ENCODE peak calls at places on chromosomes 4 and X, in eight cellular contexts. T, S, I, R, L, H, J and Z are unnamed samples.

GRCh38 chr4:2827874-2828751 is 15.5 kb upstream of the ADD1 start:
- DNase-seq in H (no peak), J (no peak), T (no peak), L (peak; percentile 14), I (no peak), S (no peak), R (no peak), Z (peak; percentile 41)

GRCh38 chr4:176927664-176928063 is 134.9 kb upstream of the VEGFC start:
- DNase-seq in T (no peak), H (no peak), S (peak; percentile 82), R (no peak), J (no peak), L (no peak), I (no peak), Z (no peak)

GRCh38 chr4:664713-665231 is 9.3 kb downstream of the ATP5ME start:
- DNase-seq in H (no peak), L (no peak), T (no peak), S (no peak), R (no peak), J (no peak), I (no peak), Z (no peak)

GRCh38 chr4:87492617-87493016 is 36.6 kb downstream of the SPARCL1 start:
- DNase-seq in S (peak; percentile 67), J (no peak), R (no peak), T (no peak), L (no peak), H (no peak), I (no peak), Z (no peak)

GRCh38 chr4:73727685-73728084 is 12.7 kb upstream of the CXCL8 start:
- DNase-seq in H (no peak), R (no peak), I (no peak), J (peak; percentile 56), T (no peak), L (no peak), S (no peak), Z (peak; percentile 49)

GRCh38 chrX:75623535-75623934 is 100.7 kb upstream of the ZDHHC15 start:
- DNase-seq in R (peak; percentile 2), T (no peak), S (no peak), J (no peak), H (no peak), L (no peak), I (no peak), Z (no peak)

GRCh38 chrX:107826286-107827136 is 845 bp downstream of the MID2 start:
- DNase-seq in R (peak; percentile 70), H (no peak), J (no peak), L (peak; percentile 25), T (peak; percentile 26), S (peak; percentile 66), I (peak; percentile 55), Z (peak; percentile 34)

GRCh38 chrX:9338986-9339385 is 125.9 kb upstream of the TBL1X start:
- DNase-seq in S (no peak), H (no peak), I (no peak), R (no peak), T (no peak), L (no peak), J (no peak), Z (no peak)

GRCh38 chr4:128275351-128275750 is 12.3 kb downstream of the PGRMC2 start:
- DNase-seq in R (no peak), L (no peak), J (no peak), S (no peak), H (no peak), I (no peak), T (no peak), Z (no peak)

GRCh38 chrX:123338240-123338639 is 154.2 kb downstream of the GRIA3 start:
- DNase-seq in J (no peak), T (no peak), L (no peak), S (no peak), I (no peak), R (no peak), H (no peak), Z (no peak)

GRCh38 chr4:73417973-73418372 is 13.9 kb downstream of the ALB start:
- DNase-seq in J (no peak), H (no peak), T (no peak), I (no peak), L (no peak), S (peak; percentile 35), R (peak; percentile 50), Z (no peak)

GRCh38 chr4:48047421-48047844 is 30.9 kb downstream of the NIPAL1 start:
- DNase-seq in R (no peak), L (peak; percentile 65), S (no peak), T (no peak), I (no peak), H (no peak), J (no peak), Z (no peak)

GRCh38 chrX:349702-350101 is 31.1 kb upstream of the GTPBP6 start:
- DNase-seq in I (no peak), L (no peak), H (no peak), S (no peak), T (no peak), R (no peak), J (no peak), Z (no peak)

GRCh38 chrX:20530319-20530979 is 263.7 kb upstream of the RPS6KA3 start:
- DNase-seq in S (peak; percentile 67), J (peak; percentile 52), H (no peak), T (peak; percentile 59), R (peak; percentile 60), L (no peak), I (peak; percentile 47), Z (no peak)

GRCh38 chr4:117466388-117466787 is 381.0 kb upstream of the TRAM1L1 start:
- DNase-seq in L (no peak), I (no peak), S (no peak), J (no peak), H (no peak), T (no peak), R (no peak), Z (no peak)

GRCh38 chrX:153441296-153441695 is 4.6 kb downstream of the TREX2 start:
- DNase-seq in J (no peak), T (no peak), S (no peak), R (peak; percentile 7), I (no peak), H (no peak), L (no peak), Z (no peak)

GRCh38 chr4:18695733-18696527 is 674.4 kb upstream of the LCORL start:
- DNase-seq in H (no peak), S (no peak), J (no peak), T (no peak), R (no peak), I (no peak), L (no peak), Z (no peak)
- TF ChIP-seq CTCF in H (peak; percentile 15), S (no peak), J (no peak), T (no peak), R (no peak), I (no peak), L (no peak), Z (no peak)

DNA sequence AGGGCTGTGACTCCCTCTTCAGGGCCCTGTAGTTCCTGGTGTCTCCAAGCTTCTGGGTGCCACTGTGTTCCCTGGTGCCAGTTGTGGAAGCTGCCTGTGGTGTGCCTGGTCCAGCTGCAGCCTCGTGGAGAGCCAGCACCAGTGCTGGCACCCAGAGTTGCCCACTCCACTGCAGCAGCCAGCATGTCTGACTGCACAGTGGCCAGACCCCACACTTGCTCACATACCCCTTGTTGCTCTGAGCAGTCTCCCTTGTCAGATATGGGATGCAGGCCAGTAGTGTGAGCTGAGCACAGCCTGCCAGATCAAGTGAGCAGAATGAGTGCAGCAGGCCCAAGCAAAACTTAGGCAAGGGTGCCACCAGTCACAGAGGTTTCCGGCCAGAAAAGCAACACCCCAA is 108.6 kb downstream of the ZMAT1 start:
- DNase-seq in H (no peak), J (no peak), T (no peak), I (no peak), L (no peak), S (no peak), R (no peak), Z (no peak)
- TF ChIP-seq CTCF in H (no peak), J (no peak), T (no peak), I (no peak), L (no peak), S (no peak), R (no peak), Z (no peak)

GRCh38 chrX:131747173-131747572 is 203.3 kb downstream of the OR13H1 start:
- DNase-seq in H (no peak), L (no peak), S (no peak), T (no peak), I (no peak), J (peak; percentile 74), R (no peak), Z (no peak)

GRCh38 chrX:131741103-131741581 is 197.3 kb downstream of the OR13H1 start:
- DNase-seq in T (no peak), R (no peak), H (no peak), L (no peak), S (no peak), I (no peak), J (peak; percentile 85), Z (no peak)

GRCh38 chrX:131745942-131746489 is 202.1 kb downstream of the OR13H1 start:
- DNase-seq in S (no peak), H (no peak), L (no peak), R (no peak), T (no peak), J (no peak), I (no peak), Z (no peak)

GRCh38 chrX:131746491-131746968 is 202.7 kb downstream of the OR13H1 start:
- DNase-seq in R (no peak), T (no peak), I (no peak), S (no peak), H (no peak), J (peak; percentile 85), L (no peak), Z (no peak)
- TF ChIP-seq CTCF in R (no peak), T (no peak), I (no peak), S (no peak), H (peak; percentile 10), J (peak; percentile 25), L (no peak), Z (no peak)

DNA sequence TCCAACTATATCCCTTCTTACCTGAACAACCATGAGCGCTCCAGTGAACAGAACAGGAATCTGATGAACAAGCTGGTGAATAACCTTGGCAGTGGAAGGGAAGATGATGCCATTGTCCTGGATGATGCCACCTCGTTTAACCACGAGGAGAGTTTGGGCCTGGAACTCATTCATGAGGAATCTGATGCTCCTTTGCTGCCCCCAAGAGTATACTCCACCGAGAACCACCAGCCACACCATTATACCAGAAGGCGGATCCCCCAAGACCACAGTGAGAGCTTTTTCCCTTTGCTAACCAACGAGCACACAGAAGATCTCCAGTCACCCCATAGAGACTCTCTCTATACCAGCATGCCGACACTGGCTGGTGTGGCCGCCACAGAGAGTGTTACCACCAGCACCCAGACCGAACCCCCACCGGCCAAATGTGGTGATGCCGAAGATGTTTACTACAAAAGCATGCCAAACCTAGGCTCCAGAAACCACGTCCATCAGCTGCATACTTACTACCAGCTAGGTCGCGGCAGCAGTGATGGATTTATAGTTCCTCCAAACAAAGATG is 870.2 kb downstream of the ADGRL3 start:
- DNase-seq in I (no peak), L (no peak), H (no peak), J (no peak), T (no peak), R (no peak), S (no peak), Z (no peak)
- TF ChIP-seq CTCF in I (no peak), L (no peak), H (no peak), J (no peak), T (no peak), R (no peak), S (no peak), Z (no peak)

GRCh38 chr4:121696140-121696640 is 590 bp downstream of the ANXA5 start:
- DNase-seq in T (peak; percentile 10), J (peak; percentile 78), L (peak; percentile 42), I (no peak), H (no peak), S (peak; percentile 87), R (peak; percentile 51), Z (peak; percentile 96)
- TF ChIP-seq CTCF in T (peak; percentile 11), J (no peak), L (no peak), I (no peak), H (peak; percentile 39), S (peak; percentile 31), R (peak; percentile 31), Z (no peak)